ENCODE peak calls at places on chromosomes 13 and 19, in eight cellular contexts. One of them, this sample, is unnamed.
A peak's percentile ranks its signal among the peaks of the same experiment; 100 is the strongest.

GRCh38 chr19:46852830-46853229 is 2.2 kb upstream of the AP2S1 start:
- DNase-seq in Caki2: no peak
- DNase-seq in NAMALWA: no peak
- DNase-seq in astrocyte: no peak
- DNase-seq in SJSA1: no peak
- DNase-seq in fibroblast of the conjunctiva: no peak
- DNase-seq in stimulated activated CD4-positive, alpha-beta T cell treated with anti-CD3 and anti-CD28 coated beads, Interleukin-15, amount 100 ng/mL, for 24 hours: no peak
- DNase-seq in occipital lobe: no peak
- DNase-seq in this sample: no peak

GRCh38 chr19:13909430-13909829 is 3.4 kb downstream of the CC2D1A start:
- DNase-seq in Caki2: no peak
- DNase-seq in fibroblast of the conjunctiva: no peak
- DNase-seq in astrocyte: no peak
- DNase-seq in SJSA1: no peak
- DNase-seq in NAMALWA: no peak
- DNase-seq in occipital lobe: no peak
- DNase-seq in stimulated activated CD4-positive, alpha-beta T cell treated with anti-CD3 and anti-CD28 coated beads, Interleukin-15, amount 100 ng/mL, for 24 hours: no peak
- DNase-seq in this sample: no peak

GRCh38 chr19:8302357-8302691 is 5.8 kb downstream of the CD320 start:
- DNase-seq in SJSA1: peak; percentile 44
- DNase-seq in NAMALWA: no peak
- DNase-seq in occipital lobe: no peak
- DNase-seq in stimulated activated CD4-positive, alpha-beta T cell treated with anti-CD3 and anti-CD28 coated beads, Interleukin-15, amount 100 ng/mL, for 24 hours: peak; percentile 2
- DNase-seq in fibroblast of the conjunctiva: no peak
- DNase-seq in astrocyte: no peak
- DNase-seq in Caki2: no peak
- DNase-seq in this sample: no peak

GRCh38 chr13:20160346-20161274 is at the start of gene GJA3:
- DNase-seq in occipital lobe: no peak
- DNase-seq in fibroblast of the conjunctiva: no peak
- DNase-seq in Caki2: peak; percentile 66
- DNase-seq in NAMALWA: no peak
- DNase-seq in stimulated activated CD4-positive, alpha-beta T cell treated with anti-CD3 and anti-CD28 coated beads, Interleukin-15, amount 100 ng/mL, for 24 hours: peak; percentile 79
- DNase-seq in SJSA1: no peak
- DNase-seq in astrocyte: peak; percentile 18
- DNase-seq in this sample: peak; percentile 29

GRCh38 chr19:47582320-47582909 is 9.5 kb upstream of the ZNF541 start:
- DNase-seq in stimulated activated CD4-positive, alpha-beta T cell treated with anti-CD3 and anti-CD28 coated beads, Interleukin-15, amount 100 ng/mL, for 24 hours: no peak
- DNase-seq in occipital lobe: no peak
- DNase-seq in fibroblast of the conjunctiva: no peak
- DNase-seq in NAMALWA: no peak
- DNase-seq in astrocyte: peak; percentile 89
- DNase-seq in SJSA1: no peak
- DNase-seq in Caki2: no peak
- DNase-seq in this sample: peak; percentile 99

GRCh38 chr13:72290962-72291681 is 424.1 kb upstream of the DACH1 start:
- DNase-seq in NAMALWA: no peak
- DNase-seq in Caki2: peak; percentile 87
- DNase-seq in stimulated activated CD4-positive, alpha-beta T cell treated with anti-CD3 and anti-CD28 coated beads, Interleukin-15, amount 100 ng/mL, for 24 hours: no peak
- DNase-seq in fibroblast of the conjunctiva: peak; percentile 0
- DNase-seq in SJSA1: peak; percentile 80
- DNase-seq in astrocyte: peak; percentile 91
- DNase-seq in occipital lobe: no peak
- DNase-seq in this sample: peak; percentile 65

GRCh38 chr13:33931397-33931987 is 113.5 kb downstream of the RFC3 start:
- DNase-seq in NAMALWA: peak; percentile 82
- DNase-seq in Caki2: no peak
- DNase-seq in SJSA1: no peak
- DNase-seq in fibroblast of the conjunctiva: peak; percentile 26
- DNase-seq in occipital lobe: no peak
- DNase-seq in stimulated activated CD4-positive, alpha-beta T cell treated with anti-CD3 and anti-CD28 coated beads, Interleukin-15, amount 100 ng/mL, for 24 hours: no peak
- DNase-seq in astrocyte: peak; percentile 34
- DNase-seq in this sample: peak; percentile 54

GRCh38 chr13:24065172-24065571 is 95.3 kb upstream of the SPATA13 start:
- DNase-seq in Caki2: no peak
- DNase-seq in SJSA1: no peak
- DNase-seq in stimulated activated CD4-positive, alpha-beta T cell treated with anti-CD3 and anti-CD28 coated beads, Interleukin-15, amount 100 ng/mL, for 24 hours: no peak
- DNase-seq in fibroblast of the conjunctiva: no peak
- DNase-seq in occipital lobe: no peak
- DNase-seq in NAMALWA: no peak
- DNase-seq in astrocyte: no peak
- DNase-seq in this sample: no peak

This sample was measured in amniotic epithelial cell.